ENCODE peak calls at places on chromosomes 5 and 9, in nine cellular contexts. I, K, M, F, P, X, V, L and E are unnamed samples. For H3K36me3 and H3K27me3, the result is how much of the 10 kb centered on the place peaks cover.

GRCh38 chr5:52846443-52846842 is 58.7 kb downstream of the ITGA1 start:
- DNase-seq in X (no peak), L (no peak), M (no peak), V (no peak), I (no peak), K (no peak), P (no peak), F (no peak), E (no peak)

GRCh38 chr5:150989695-150990094 is 30.7 kb upstream of the GPX3 start:
- DNase-seq in M (no peak), X (no peak), L (no peak), F (no peak), K (no peak), V (no peak), P (no peak), I (no peak), E (no peak)

GRCh38 chr9:5425006-5425628 is 12.6 kb downstream of the PLGRKT start:
- DNase-seq in X (no peak), L (no peak), F (no peak), P (peak), K (no peak), I (no peak), M (no peak), V (peak), E (peak)

GRCh38 chr5:74598731-74599624 is 41.5 kb downstream of the ENC1 start:
- DNase-seq in L (no peak), K (no peak), I (no peak), M (no peak), P (peak), F (no peak), V (peak), X (no peak), E (no peak)

GRCh38 chr9:61667559-61668121 is 477.8 kb downstream of the SPATA31A7 start:
- DNase-seq in X (no peak), I (no peak), F (no peak), V (no peak), L (no peak), P (no peak), M (no peak), K (no peak), E (no peak)

GRCh38 chr5:123810253-123810652 is 298.3 kb downstream of the CSNK1G3 start:
- DNase-seq in I (no peak), X (peak), V (peak), P (peak), K (no peak), L (no peak), M (no peak), F (no peak), E (no peak)

GRCh38 chr5:63310644-63311043 is 651.6 kb downstream of the HTR1A start:
- DNase-seq in I (no peak), M (no peak), F (no peak), L (no peak), K (no peak), X (no peak), P (no peak), V (no peak), E (no peak)

GRCh38 chr9:101486693-101487442 is 46.8 kb upstream of the RNF20 start:
- DNase-seq in I (peak), V (no peak), K (peak), F (peak), M (no peak), X (peak), P (peak), L (peak), E (no peak)

GRCh38 chr5:138186002-138186447 is 7.1 kb downstream of the KIF20A start:
- DNase-seq in K (no peak), I (no peak), M (no peak), P (no peak), L (no peak), F (no peak), X (no peak), V (no peak), E (no peak)

GRCh38 chr5:137632716-137633115 is 103.2 kb downstream of the KLHL3 start:
- DNase-seq in L (no peak), F (no peak), X (no peak), K (no peak), M (no peak), V (no peak), I (no peak), P (no peak), E (no peak)

GRCh38 chr5:74977475-74977874 is 74.9 kb downstream of the GCNT4 start:
- DNase-seq in X (no peak), L (no peak), K (no peak), F (no peak), V (no peak), M (no peak), P (no peak), I (no peak), E (no peak)

GRCh38 chr9:95157491-95158151 is 159.9 kb downstream of the FANCC start:
- DNase-seq in F (peak), K (peak), I (no peak), L (no peak), V (peak), X (no peak), M (no peak), P (peak), E (no peak)

GRCh38 chr9:111637421-111637950 is 6.4 kb downstream of the DNAJC25 start:
- DNase-seq in F (no peak), I (no peak), K (no peak), V (no peak), P (no peak), L (no peak), X (no peak), M (no peak), E (no peak)

GRCh38 chr5:89241186-89241585 is 358.2 kb upstream of the MEF2C start:
- DNase-seq in P (no peak), M (no peak), K (no peak), I (no peak), F (no peak), V (no peak), L (no peak), X (no peak), E (no peak)

GRCh38 chr5:6722015-6722414 is 8.8 kb downstream of the TENT4A start:
- DNase-seq in F (peak), I (no peak), K (peak), X (no peak), M (no peak), V (no peak), L (no peak), P (no peak), E (no peak)

GRCh38 chr5:6721442-6721841 is 8.2 kb downstream of the TENT4A start:
- DNase-seq in F (peak), V (no peak), M (no peak), X (no peak), L (no peak), K (peak), I (no peak), P (no peak), E (no peak)

GRCh38 chr5:6719417-6719816 is 6.2 kb downstream of the TENT4A start:
- DNase-seq in M (no peak), I (no peak), P (no peak), K (no peak), L (no peak), X (no peak), F (no peak), V (no peak), E (no peak)

GRCh38 chr5:6719896-6720560 is 6.8 kb downstream of the TENT4A start:
- DNase-seq in I (no peak), F (no peak), K (no peak), V (no peak), P (no peak), L (no peak), M (no peak), X (no peak), E (no peak)

DNA sequence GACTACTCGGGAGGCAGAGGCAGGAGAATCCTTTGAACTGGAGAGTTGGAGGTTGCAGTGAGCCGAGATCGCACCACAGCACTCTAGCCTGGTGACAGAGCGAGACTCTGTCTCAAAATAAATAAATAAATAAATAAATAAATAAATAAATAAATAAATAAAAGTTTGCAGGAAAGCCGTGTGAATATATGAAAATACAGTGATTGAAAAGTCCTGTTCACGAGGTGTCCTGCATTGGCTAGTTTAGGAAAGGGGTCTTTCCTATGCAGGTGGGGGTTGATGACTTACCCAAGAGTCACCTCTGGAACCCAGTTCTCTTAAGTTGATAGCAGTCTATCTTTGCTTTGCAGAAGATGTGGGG is 7.3 kb downstream of the TENT4A start:
- DNase-seq in L (no peak), M (no peak), V (no peak), X (no peak), K (no peak), I (no peak), P (no peak), F (no peak), E (no peak)
- H3K36me3 ChIP-seq in L (under half), M (under half), V (under half), X (under half), K (under half), I (half or more), P (under half), F (under half), E (under half)

GRCh38 chr5:141862936-141863543 is 15.2 kb downstream of the PCDH1 start:
- DNase-seq in P (no peak), I (no peak), L (no peak), X (no peak), V (no peak), F (no peak), K (no peak), M (no peak), E (no peak)
- H3K27me3 ChIP-seq in P (under half), I (under half), L (under half), X (under half), V (under half), F (under half), K (under half), M (under half), E (under half)

GRCh38 chr9:131627846-131628820 is 82.8 kb downstream of the PRRT1B start:
- DNase-seq in K (no peak), P (peak), V (no peak), X (peak), I (no peak), L (peak), F (no peak), M (peak), E (peak)
- H3K36me3 ChIP-seq in K (half or more), P (under half), V (under half), X (half or more), I (half or more), L (under half), F (under half), M (under half), E (under half)

DNA sequence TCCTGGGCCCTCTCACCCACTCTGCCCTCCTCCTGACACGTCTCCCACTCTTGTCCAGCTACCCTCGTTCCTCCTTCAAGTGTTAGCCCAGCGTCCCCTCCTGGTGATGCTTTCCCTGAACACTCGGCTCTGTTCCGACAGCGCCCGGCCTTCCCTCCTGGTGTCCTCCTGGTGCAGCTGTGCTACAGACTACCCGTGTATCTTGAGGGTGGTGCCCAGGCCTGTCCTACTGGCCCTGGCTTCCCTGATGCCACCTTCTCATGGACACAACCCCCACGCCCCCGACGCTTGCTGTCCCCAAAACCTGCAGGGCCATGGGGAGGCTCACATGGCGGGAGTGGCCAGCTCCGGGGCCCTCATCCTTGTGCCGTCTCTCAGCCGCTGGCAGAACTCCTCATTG is 21.4 kb upstream of the SCGB3A1 start:
- DNase-seq in P (no peak), I (no peak), K (no peak), V (no peak), F (no peak), M (no peak), X (no peak), L (no peak), E (no peak)
- H3K27me3 ChIP-seq in P (under half), I (under half), K (under half), V (half or more), F (under half), M (under half), X (under half), L (under half), E (under half)

DNA sequence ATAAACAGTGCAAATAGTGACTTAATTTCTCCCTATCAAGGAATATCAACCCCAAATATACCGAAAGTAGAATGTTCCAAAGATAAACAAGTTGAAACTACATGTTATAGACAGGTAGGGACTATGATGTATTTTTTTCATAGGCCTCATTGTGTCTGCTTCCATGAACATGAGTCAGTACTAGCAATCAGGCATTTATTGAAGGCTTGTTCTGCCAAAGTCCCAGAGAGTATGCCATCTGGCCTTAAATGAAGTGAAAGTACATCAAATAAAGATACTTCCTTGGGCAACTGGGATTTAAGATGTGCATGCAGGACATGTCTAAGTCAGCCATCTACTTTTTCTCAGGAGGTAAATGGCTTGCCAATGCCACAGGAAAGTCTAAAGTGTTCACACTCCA is 6.5 kb downstream of the GHR start:
- DNase-seq in K (no peak), L (no peak), F (no peak), V (no peak), I (no peak), P (no peak), X (no peak), M (no peak), E (no peak)
- H3K36me3 ChIP-seq in K (under half), L (under half), F (under half), V (under half), I (under half), P (under half), X (under half), M (under half), E (under half)

DNA sequence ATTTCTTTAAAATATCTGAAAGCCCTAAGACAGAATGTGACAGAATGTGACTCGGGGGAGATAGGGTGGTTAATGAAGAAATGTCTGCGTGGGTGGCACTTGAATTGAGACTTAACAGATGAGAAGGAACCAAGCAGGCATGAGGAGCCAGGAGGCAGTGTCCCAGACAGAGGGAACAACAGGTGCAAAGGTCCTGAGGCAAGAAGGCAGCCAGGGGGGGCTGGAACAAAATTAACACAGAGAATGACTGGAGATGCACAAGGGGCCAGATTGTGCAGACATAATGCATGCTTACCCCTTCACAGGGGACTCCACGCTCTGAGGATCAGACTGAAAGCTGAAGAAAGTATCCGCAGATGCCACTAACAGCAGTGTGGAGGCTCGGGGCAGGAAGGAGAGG is 1.7 kb downstream of the LMAN2 start:
- DNase-seq in F (no peak), L (no peak), M (no peak), V (no peak), I (no peak), X (no peak), K (no peak), P (no peak), E (no peak)
- H3K27me3 ChIP-seq in F (under half), L (under half), M (under half), V (under half), I (under half), X (under half), K (under half), P (under half), E (under half)

DNA sequence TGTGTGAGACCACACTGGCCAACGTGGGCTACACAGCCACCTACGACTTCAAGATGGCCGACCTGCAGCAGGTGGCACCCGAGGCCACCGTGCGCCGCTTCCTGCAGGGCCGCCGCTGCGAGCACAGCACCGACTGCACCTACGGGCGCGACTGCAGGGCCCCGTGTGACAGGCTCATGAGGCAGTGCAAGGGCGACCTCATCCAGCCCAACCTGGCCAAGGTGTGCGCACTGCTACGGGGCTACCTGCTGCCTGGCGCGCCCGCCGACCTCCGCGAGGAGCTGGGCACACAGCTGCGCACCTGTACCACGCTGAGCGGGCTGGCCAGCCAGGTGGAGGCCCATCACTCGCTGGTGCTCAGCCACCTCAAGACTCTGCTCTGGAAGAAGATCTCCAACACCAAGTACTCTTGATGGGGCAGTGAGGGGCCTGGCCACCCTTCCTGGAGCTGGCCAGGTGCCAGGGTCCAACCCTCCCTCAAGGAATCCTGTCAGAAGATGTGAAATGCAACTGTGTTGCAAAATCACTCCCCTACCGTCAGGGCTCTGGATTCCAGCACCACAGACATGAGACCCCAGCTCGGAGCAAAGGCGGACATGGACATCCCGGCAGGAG is 11.1 kb downstream of the DIPK1B start:
- DNase-seq in K (no peak), X (no peak), F (no peak), M (no peak), P (no peak), I (no peak), L (no peak), V (no peak), E (no peak)
- H3K36me3 ChIP-seq in K (half or more), X (half or more), F (under half), M (under half), P (under half), I (half or more), L (under half), V (under half), E (under half)